ENCODE peak calls at places on chromosomes 4 and X, in five cellular contexts. A, C, Z, B and N are unnamed samples.

GRCh38 chr4:40173470-40173875 is 23.4 kb upstream of the RHOH start:
- DNase-seq in A (no peak), C (no peak), Z (no peak), B (no peak), N (no peak)

GRCh38 chrX:46325312-46325877 is 219.8 kb downstream of the ZNF674 start:
- DNase-seq in A (peak), C (peak), Z (no peak), B (no peak), N (no peak)

GRCh38 chrX:106726485-106727437 is at the start of gene RNF128:
- DNase-seq in A (peak), C (peak), Z (peak), B (peak), N (peak)

GRCh38 chr4:78020677-78021076 is 36.4 kb upstream of the FRAS1 start:
- DNase-seq in A (no peak), C (no peak), Z (no peak), B (no peak), N (no peak)

GRCh38 chrX:143094501-143095110 is 68.9 kb downstream of the SPANXN4 start:
- DNase-seq in A (peak), C (no peak), Z (no peak), B (no peak), N (no peak)

GRCh38 chrX:358651-359143 is 28.0 kb downstream of the PPP2R3B start:
- DNase-seq in A (no peak), C (no peak), Z (peak), B (no peak), N (peak)

GRCh38 chrX:29852767-29853166 is 362.6 kb upstream of the MAGEB2 start:
- DNase-seq in A (peak), C (no peak), Z (no peak), B (no peak), N (no peak)

GRCh38 chr4:178963646-178964045 is 1521.4 kb upstream of the AGA start:
- DNase-seq in A (no peak), C (no peak), Z (no peak), B (no peak), N (no peak)

GRCh38 chr4:138406881-138407280 is 164.7 kb upstream of the SLC7A11 start:
- DNase-seq in A (peak), C (no peak), Z (no peak), B (no peak), N (no peak)

GRCh38 chr4:77927991-77928925 is 65.6 kb downstream of the MRPL1 start:
- DNase-seq in A (peak), C (peak), Z (no peak), B (no peak), N (no peak)

GRCh38 chrX:56798866-56799864 is 70.1 kb downstream of the NBDY start:
- DNase-seq in A (no peak), C (no peak), Z (peak), B (peak), N (no peak)

GRCh38 chr4:13483142-13484044 is 747 bp downstream of the RAB28 start:
- DNase-seq in A (peak), C (peak), Z (peak), B (peak), N (peak)

GRCh38 chrX:9148626-9149385 is 114.9 kb upstream of the FAM9B start:
- DNase-seq in A (peak), C (peak), Z (no peak), B (no peak), N (no peak)

GRCh38 chrX:136608295-136608933 is 39.5 kb upstream of the CD40LG start:
- DNase-seq in A (peak), C (peak), Z (peak), B (peak), N (peak)

GRCh38 chr4:65668201-65669007 is 1.9 kb downstream of the EPHA5 start:
- DNase-seq in A (peak), C (no peak), Z (peak), B (peak), N (no peak)

GRCh38 chrX:49079489-49080428 is at the start of gene WDR45:
- DNase-seq in A (peak), C (peak), Z (peak), B (peak), N (peak)
- H3K4me3 ChIP-seq in A (peak), C (peak), Z (peak), B (peak), N (peak)

GRCh38 chr4:7190668-7191545 is 1.4 kb upstream of the SORCS2 start:
- DNase-seq in A (no peak), C (no peak), Z (peak), B (no peak), N (peak)

GRCh38 chr4:7193040-7193958 is 961 bp downstream of the SORCS2 start:
- DNase-seq in A (no peak), C (peak), Z (peak), B (no peak), N (no peak)

GRCh38 chr4:7190278-7190594 is 2.1 kb upstream of the SORCS2 start:
- DNase-seq in A (no peak), C (no peak), Z (no peak), B (no peak), N (no peak)

GRCh38 chr4:7192252-7193039 is at the start of gene SORCS2:
- DNase-seq in A (peak), C (peak), Z (peak), B (peak), N (peak)

GRCh38 chr4:7191546-7192251 is 639 bp upstream of the SORCS2 start:
- DNase-seq in A (no peak), C (no peak), Z (peak), B (no peak), N (no peak)
- H3K4me3 ChIP-seq in A (no peak), C (peak), Z (peak), B (peak), N (no peak)

GRCh38 chr4:152559641-152560040 is 23.7 kb upstream of the FBXW7 start:
- DNase-seq in A (no peak), C (no peak), Z (no peak), B (no peak), N (no peak)
- H3K4me3 ChIP-seq in A (no peak), C (no peak), Z (no peak), B (no peak), N (no peak)

GRCh38 chr4:105808459-105809041 is 86.7 kb upstream of the NPNT start:
- DNase-seq in A (peak), C (peak), Z (no peak), B (no peak), N (no peak)
- H3K4me3 ChIP-seq in A (no peak), C (no peak), Z (peak), B (no peak), N (no peak)

GRCh38 chr4:41880022-41880837 is 55.0 kb upstream of the TMEM33 start:
- DNase-seq in A (no peak), C (no peak), Z (no peak), B (no peak), N (no peak)
- H3K4me3 ChIP-seq in A (no peak), C (no peak), Z (peak), B (no peak), N (no peak)

GRCh38 chr4:143515905-143516304 is 2.4 kb downstream of the SMARCA5 start:
- DNase-seq in A (no peak), C (no peak), Z (no peak), B (no peak), N (no peak)
- H3K4me3 ChIP-seq in A (peak), C (peak), Z (peak), B (peak), N (no peak)

DNA sequence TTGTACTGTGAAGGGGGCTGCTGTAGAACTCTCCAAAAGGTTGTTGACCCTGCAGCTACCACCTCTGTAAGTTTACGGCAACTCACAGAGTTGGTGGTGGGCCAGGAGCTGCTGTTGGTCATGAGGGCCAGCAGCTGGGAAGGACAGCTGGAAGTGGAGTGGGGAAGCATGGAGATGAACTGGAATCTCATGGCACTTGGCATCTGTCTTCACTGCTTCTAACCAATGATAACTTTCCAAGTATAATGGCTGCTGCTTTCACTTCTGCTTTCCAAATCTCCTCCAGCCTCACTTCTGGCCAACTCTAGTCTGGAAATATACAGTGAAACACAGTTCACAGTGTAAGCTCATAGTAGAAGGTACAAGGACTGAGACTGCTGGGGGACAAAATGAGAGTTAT is 126.5 kb upstream of the INTU start:
- DNase-seq in A (no peak), C (no peak), Z (no peak), B (no peak), N (no peak)
- H3K4me3 ChIP-seq in A (no peak), C (no peak), Z (no peak), B (no peak), N (no peak)

DNA sequence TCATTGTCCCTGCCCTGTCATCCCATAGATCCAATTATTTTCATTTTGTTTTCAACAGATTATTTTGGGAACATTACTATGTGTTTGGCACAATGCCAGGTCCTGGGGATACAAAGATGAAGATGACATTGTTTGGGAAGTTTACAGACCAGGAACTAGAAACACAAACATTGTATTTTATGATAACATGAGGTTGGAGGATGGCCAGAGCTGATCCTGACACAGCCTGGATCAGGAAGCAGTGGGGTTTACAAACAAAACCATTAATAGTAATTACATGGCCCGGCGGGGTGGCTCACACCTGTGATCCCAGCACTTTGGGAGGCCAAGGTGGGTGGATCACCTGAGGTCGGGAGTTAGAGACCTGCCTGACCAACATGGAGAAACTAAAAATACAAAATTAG is 29.9 kb downstream of the CLRN2 start:
- DNase-seq in A (no peak), C (no peak), Z (no peak), B (no peak), N (peak)
- H3K4me3 ChIP-seq in A (no peak), C (no peak), Z (no peak), B (no peak), N (no peak)

GRCh38 chrX:153641575-153642312 is 5.3 kb upstream of the DUSP9 start:
- DNase-seq in A (no peak), C (no peak), Z (no peak), B (no peak), N (no peak)

GRCh38 chrX:153642313-153642654 is 4.7 kb upstream of the DUSP9 start:
- DNase-seq in A (no peak), C (no peak), Z (no peak), B (no peak), N (no peak)

GRCh38 chrX:153644356-153645125 is 2.5 kb upstream of the DUSP9 start:
- DNase-seq in A (no peak), C (peak), Z (peak), B (no peak), N (no peak)

GRCh38 chrX:153643431-153644351 is 3.3 kb upstream of the DUSP9 start:
- DNase-seq in A (peak), C (peak), Z (no peak), B (no peak), N (no peak)

GRCh38 chrX:153642655-153643430 is 4.2 kb upstream of the DUSP9 start:
- DNase-seq in A (no peak), C (no peak), Z (no peak), B (no peak), N (peak)
- H3K4me3 ChIP-seq in A (no peak), C (peak), Z (peak), B (peak), N (no peak)

DNA sequence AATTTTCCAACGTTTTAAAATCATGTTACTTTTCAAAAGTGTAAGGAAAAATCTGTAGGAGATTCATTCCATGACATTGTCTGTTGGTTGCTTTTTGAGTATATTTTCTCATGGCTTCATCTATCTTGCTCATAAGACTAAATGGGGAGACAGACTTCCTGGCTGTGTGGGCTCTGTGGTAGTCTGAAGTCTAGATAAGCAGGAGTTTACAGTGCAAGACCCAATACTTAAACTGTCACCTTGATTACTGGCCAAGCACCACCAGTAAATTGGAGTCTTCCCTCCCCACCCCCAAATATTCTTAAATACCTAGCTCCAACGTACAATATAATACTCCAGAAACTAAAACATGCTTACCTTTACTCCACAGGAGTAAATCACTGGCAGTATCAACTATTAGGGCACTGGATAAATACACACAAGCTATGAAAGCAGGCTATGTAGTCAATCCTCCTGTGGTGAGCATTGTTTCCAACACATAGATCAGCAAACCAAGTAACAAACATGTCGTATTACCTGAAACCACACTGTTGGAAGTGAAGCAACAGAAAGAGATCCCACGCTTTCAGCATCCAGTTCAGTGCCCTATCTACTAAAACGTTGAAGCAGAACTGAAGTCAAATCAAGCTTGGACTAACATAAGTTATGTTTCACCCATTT is 6.2 kb downstream of the HNRNPD start:
- DNase-seq in A (no peak), C (no peak), Z (no peak), B (no peak), N (no peak)
- H3K4me3 ChIP-seq in A (no peak), C (no peak), Z (no peak), B (no peak), N (no peak)